ENCODE peak calls at places on chromosome 22, in seven cellular contexts. One of them, this sample, is unnamed.

GRCh38 chr22:35835998-35836691 is 118.5 kb downstream of the APOL5 start:
- DNase-seq in cardiac fibroblast: peak
- DNase-seq in NCI-H1930: no peak
- DNase-seq in fibroblast of the aortic adventitia: peak
- DNase-seq in RPMI7951: peak
- DNase-seq in NCI-H2081: peak
- DNase-seq in activated effector memory CD4-positive, alpha-beta T cell treated with anti-CD3 and anti-CD28 coated beads, Interleukin-2, amount 50 U/mL, for 16 hours: no peak
- DNase-seq in this sample: peak

GRCh38 chr22:44392446-44392921 is 79.7 kb upstream of the SHISAL1 start:
- DNase-seq in cardiac fibroblast: no peak
- DNase-seq in NCI-H1930: no peak
- DNase-seq in fibroblast of the aortic adventitia: no peak
- DNase-seq in RPMI7951: no peak
- DNase-seq in NCI-H2081: no peak
- DNase-seq in activated effector memory CD4-positive, alpha-beta T cell treated with anti-CD3 and anti-CD28 coated beads, Interleukin-2, amount 50 U/mL, for 16 hours: peak
- DNase-seq in this sample: peak

GRCh38 chr22:36052505-36052941 is 23.9 kb upstream of the RBFOX2 start:
- DNase-seq in cardiac fibroblast: peak
- DNase-seq in NCI-H1930: no peak
- DNase-seq in fibroblast of the aortic adventitia: no peak
- DNase-seq in RPMI7951: peak
- DNase-seq in NCI-H2081: no peak
- DNase-seq in activated effector memory CD4-positive, alpha-beta T cell treated with anti-CD3 and anti-CD28 coated beads, Interleukin-2, amount 50 U/mL, for 16 hours: no peak
- DNase-seq in this sample: peak

GRCh38 chr22:43889366-43890253 is 2.2 kb downstream of the PNPLA5 start:
- DNase-seq in cardiac fibroblast: peak
- DNase-seq in NCI-H1930: no peak
- DNase-seq in fibroblast of the aortic adventitia: peak
- DNase-seq in RPMI7951: peak
- DNase-seq in NCI-H2081: no peak
- DNase-seq in activated effector memory CD4-positive, alpha-beta T cell treated with anti-CD3 and anti-CD28 coated beads, Interleukin-2, amount 50 U/mL, for 16 hours: no peak
- DNase-seq in this sample: peak

GRCh38 chr22:37292641-37293040 is 10.3 kb downstream of the CYTH4 start:
- DNase-seq in cardiac fibroblast: no peak
- DNase-seq in NCI-H1930: no peak
- DNase-seq in fibroblast of the aortic adventitia: no peak
- DNase-seq in RPMI7951: no peak
- DNase-seq in NCI-H2081: no peak
- DNase-seq in activated effector memory CD4-positive, alpha-beta T cell treated with anti-CD3 and anti-CD28 coated beads, Interleukin-2, amount 50 U/mL, for 16 hours: no peak
- DNase-seq in this sample: no peak

GRCh38 chr22:29301716-29302401 is 4.6 kb upstream of the GAS2L1 start:
- DNase-seq in cardiac fibroblast: no peak
- DNase-seq in NCI-H1930: no peak
- DNase-seq in fibroblast of the aortic adventitia: no peak
- DNase-seq in RPMI7951: no peak
- DNase-seq in NCI-H2081: no peak
- DNase-seq in activated effector memory CD4-positive, alpha-beta T cell treated with anti-CD3 and anti-CD28 coated beads, Interleukin-2, amount 50 U/mL, for 16 hours: peak
- DNase-seq in this sample: no peak

GRCh38 chr22:48919187-48919590 is 908.5 kb downstream of the BRD1 start:
- DNase-seq in cardiac fibroblast: no peak
- DNase-seq in NCI-H1930: no peak
- DNase-seq in fibroblast of the aortic adventitia: no peak
- DNase-seq in RPMI7951: no peak
- DNase-seq in NCI-H2081: no peak
- DNase-seq in activated effector memory CD4-positive, alpha-beta T cell treated with anti-CD3 and anti-CD28 coated beads, Interleukin-2, amount 50 U/mL, for 16 hours: peak
- DNase-seq in this sample: no peak

GRCh38 chr22:30855677-30856518 is 112.7 kb downstream of the MORC2 start:
- DNase-seq in cardiac fibroblast: no peak
- DNase-seq in NCI-H1930: no peak
- DNase-seq in fibroblast of the aortic adventitia: no peak
- DNase-seq in RPMI7951: no peak
- DNase-seq in NCI-H2081: no peak
- DNase-seq in activated effector memory CD4-positive, alpha-beta T cell treated with anti-CD3 and anti-CD28 coated beads, Interleukin-2, amount 50 U/mL, for 16 hours: peak
- DNase-seq in this sample: peak

GRCh38 chr22:40960137-40960536 is 9.0 kb downstream of the RBX1 start:
- DNase-seq in cardiac fibroblast: no peak
- DNase-seq in NCI-H1930: no peak
- DNase-seq in fibroblast of the aortic adventitia: no peak
- DNase-seq in RPMI7951: no peak
- DNase-seq in NCI-H2081: no peak
- DNase-seq in activated effector memory CD4-positive, alpha-beta T cell treated with anti-CD3 and anti-CD28 coated beads, Interleukin-2, amount 50 U/mL, for 16 hours: no peak
- DNase-seq in this sample: no peak

GRCh38 chr22:29243874-29244446 is 23.8 kb downstream of the RHBDD3 start:
- DNase-seq in cardiac fibroblast: no peak
- DNase-seq in NCI-H1930: no peak
- DNase-seq in fibroblast of the aortic adventitia: no peak
- DNase-seq in RPMI7951: no peak
- DNase-seq in NCI-H2081: no peak
- DNase-seq in activated effector memory CD4-positive, alpha-beta T cell treated with anti-CD3 and anti-CD28 coated beads, Interleukin-2, amount 50 U/mL, for 16 hours: no peak
- DNase-seq in this sample: no peak

GRCh38 chr22:36769541-36769940 is 6.4 kb downstream of the IFT27 start:
- DNase-seq in cardiac fibroblast: no peak
- DNase-seq in NCI-H1930: no peak
- DNase-seq in fibroblast of the aortic adventitia: no peak
- DNase-seq in RPMI7951: no peak
- DNase-seq in NCI-H2081: no peak
- DNase-seq in activated effector memory CD4-positive, alpha-beta T cell treated with anti-CD3 and anti-CD28 coated beads, Interleukin-2, amount 50 U/mL, for 16 hours: no peak
- DNase-seq in this sample: no peak

GRCh38 chr22:39518996-39519680 is 1.2 kb upstream of the ATF4 start:
- DNase-seq in cardiac fibroblast: no peak
- DNase-seq in NCI-H1930: no peak
- DNase-seq in fibroblast of the aortic adventitia: peak
- DNase-seq in RPMI7951: peak
- DNase-seq in NCI-H2081: no peak
- DNase-seq in activated effector memory CD4-positive, alpha-beta T cell treated with anti-CD3 and anti-CD28 coated beads, Interleukin-2, amount 50 U/mL, for 16 hours: no peak
- DNase-seq in this sample: no peak

GRCh38 chr22:20316844-20317401 is 2.9 kb downstream of the DGCR6L start:
- DNase-seq in cardiac fibroblast: no peak
- DNase-seq in NCI-H1930: no peak
- DNase-seq in fibroblast of the aortic adventitia: no peak
- DNase-seq in RPMI7951: no peak
- DNase-seq in NCI-H2081: no peak
- DNase-seq in activated effector memory CD4-positive, alpha-beta T cell treated with anti-CD3 and anti-CD28 coated beads, Interleukin-2, amount 50 U/mL, for 16 hours: no peak
- DNase-seq in this sample: no peak

GRCh38 chr22:46062232-46062615 is 85.3 kb upstream of the WNT7B start:
- DNase-seq in cardiac fibroblast: no peak
- DNase-seq in NCI-H1930: no peak
- DNase-seq in fibroblast of the aortic adventitia: no peak
- DNase-seq in RPMI7951: no peak
- DNase-seq in NCI-H2081: no peak
- DNase-seq in activated effector memory CD4-positive, alpha-beta T cell treated with anti-CD3 and anti-CD28 coated beads, Interleukin-2, amount 50 U/mL, for 16 hours: peak
- DNase-seq in this sample: no peak

GRCh38 chr22:39092111-39092867 is 4.8 kb upstream of the APOBEC3H start:
- DNase-seq in cardiac fibroblast: no peak
- DNase-seq in NCI-H1930: no peak
- DNase-seq in fibroblast of the aortic adventitia: no peak
- DNase-seq in RPMI7951: no peak
- DNase-seq in NCI-H2081: no peak
- DNase-seq in activated effector memory CD4-positive, alpha-beta T cell treated with anti-CD3 and anti-CD28 coated beads, Interleukin-2, amount 50 U/mL, for 16 hours: no peak
- DNase-seq in this sample: no peak

This sample was measured in GM23248.